ENCODE peak calls at places on chromosomes 12 and 14, in ten cellular contexts. K is effector memory CD8-positive, alpha-beta T cell; T is activated CD4-positive, CD25-positive, alpha-beta regulatory T cell treated with anti-CD3 and anti-CD28 coated beads, Interleukin-2, amount 50 U/mL, for 16 hours; C is Daoy; D is retina; G is endothelial cell; R is activated T-cell treated with anti-CD3 and anti-CD28 coated beads, Interleukin-2, amount 50 U/mL, for 4 hours; B is stimulated activated CD8-positive, alpha-beta memory T cell treated with anti-CD3 and anti-CD28 coated beads, Interleukin-7, amount 100 ng/mL, for 1 hour; S is renal cortical epithelial cell; V is left cardiac atrium. Z is an unnamed sample.

GRCh38 chr12:45122776-45123380 is 72.0 kb upstream of the DBX2 start:
- DNase-seq in C (peak), K (no peak), S (peak), G (peak), B (no peak), D (no peak), V (no peak), T (no peak), R (no peak), Z (no peak)

GRCh38 chr12:122029620-122030426 is 8.1 kb downstream of the BCL7A start:
- DNase-seq in C (peak), G (no peak), D (no peak), R (no peak), S (no peak), B (no peak), K (no peak), T (no peak), V (no peak), Z (no peak)

GRCh38 chr12:112839386-112839972 is 47.9 kb downstream of the RPH3A start:
- DNase-seq in C (peak), G (no peak), T (no peak), R (no peak), D (no peak), V (no peak), B (no peak), K (no peak), S (peak), Z (no peak)

GRCh38 chr14:94936411-94936892 is 166.5 kb upstream of the GSC start:
- DNase-seq in B (no peak), K (no peak), S (peak), C (peak), V (peak), D (peak), R (no peak), G (no peak), T (no peak), Z (no peak)

GRCh38 chr12:46824709-46825108 is 1.1 kb downstream of the SLC38A4 start:
- DNase-seq in C (no peak), B (no peak), S (no peak), D (no peak), T (no peak), R (no peak), G (no peak), V (no peak), K (no peak), Z (no peak)

GRCh38 chr14:94172545-94172944 is 1.6 kb upstream of the PPP4R4 start:
- DNase-seq in G (no peak), T (no peak), S (no peak), B (no peak), D (no peak), R (no peak), C (no peak), V (no peak), K (no peak), Z (no peak)

GRCh38 chr12:110073049-110073831 is 24.9 kb upstream of the C12orf76 start:
- DNase-seq in B (no peak), C (peak), D (peak), K (no peak), G (no peak), V (peak), S (no peak), R (peak), T (no peak), Z (no peak)

GRCh38 chr12:101021911-101022388 is 188.1 kb downstream of the SLC5A8 start:
- DNase-seq in B (no peak), R (no peak), V (no peak), T (no peak), G (no peak), S (peak), K (no peak), C (peak), D (no peak), Z (no peak)

GRCh38 chr12:37666069-37666781 is 650.3 kb upstream of the ALG10B start:
- DNase-seq in B (no peak), T (no peak), S (no peak), G (no peak), K (no peak), R (no peak), V (no peak), C (no peak), D (no peak), Z (no peak)

GRCh38 chr12:96235497-96235826 is 41.3 kb downstream of the ELK3 start:
- DNase-seq in S (no peak), D (no peak), V (no peak), C (peak), G (no peak), B (no peak), R (no peak), T (no peak), K (no peak), Z (no peak)

GRCh38 chr12:42144174-42144423 is 575 bp downstream of the GXYLT1 start:
- DNase-seq in S (no peak), G (no peak), T (no peak), R (no peak), D (no peak), V (no peak), C (no peak), K (no peak), B (no peak), Z (no peak)

GRCh38 chr14:95703805-95704204 is 10.1 kb downstream of the TCL1A start:
- DNase-seq in C (peak), B (no peak), V (no peak), D (no peak), K (no peak), T (no peak), R (no peak), G (no peak), S (no peak), Z (no peak)

GRCh38 chr14:69281450-69282169 is 21.7 kb downstream of the GALNT16 start:
- DNase-seq in B (no peak), D (no peak), G (no peak), C (no peak), S (no peak), R (no peak), V (no peak), K (no peak), T (no peak), Z (no peak)

GRCh38 chr14:92696356-92696755 is 52.1 kb downstream of the LGMN start:
- DNase-seq in T (no peak), K (no peak), S (no peak), G (no peak), B (no peak), D (no peak), V (no peak), C (no peak), R (no peak), Z (no peak)

GRCh38 chr14:24639270-24639669 is 5.3 kb upstream of the GZMB start:
- DNase-seq in G (no peak), R (no peak), B (no peak), V (no peak), C (no peak), D (no peak), S (no peak), T (no peak), K (no peak), Z (no peak)